ENCODE peak calls at places on chromosome 1, in six cellular contexts. G, O, C, L, Z and F are unnamed samples.

GRCh38 chr1:38561699-38562098 is 297.9 kb downstream of the RRAGC start:
- DNase-seq in G (no peak), O (no peak), C (no peak), L (no peak), Z (no peak), F (no peak)

GRCh38 chr1:30474818-30475200 is 248.6 kb downstream of the MATN1 start:
- DNase-seq in G (no peak), O (no peak), C (no peak), L (no peak), Z (no peak), F (no peak)

GRCh38 chr1:15214507-15214906 is 32.5 kb upstream of the FHAD1 start:
- DNase-seq in G (no peak), O (peak; percentile 62), C (no peak), L (no peak), Z (peak; percentile 70), F (no peak)

GRCh38 chr1:54125671-54126070 is 27.1 kb downstream of the CDCP2 start:
- DNase-seq in G (no peak), O (peak; percentile 62), C (no peak), L (no peak), Z (no peak), F (no peak)

GRCh38 chr1:43577647-43578542 is 47.2 kb downstream of the PTPRF start:
- DNase-seq in G (no peak), O (no peak), C (no peak), L (no peak), Z (no peak), F (no peak)

GRCh38 chr1:81558291-81559076 is 242.2 kb upstream of the ADGRL2 start:
- DNase-seq in G (no peak), O (no peak), C (no peak), L (no peak), Z (peak; percentile 22), F (no peak)

GRCh38 chr1:161031874-161032273 is 6.9 kb downstream of the TSTD1 start:
- DNase-seq in G (no peak), O (no peak), C (no peak), L (no peak), Z (no peak), F (no peak)

GRCh38 chr1:98277111-98277510 is 356.3 kb upstream of the DPYD start:
- DNase-seq in G (no peak), O (no peak), C (no peak), L (no peak), Z (peak; percentile 42), F (no peak)

GRCh38 chr1:236009857-236010256 is 55.0 kb downstream of the NID1 start:
- DNase-seq in G (no peak), O (peak; percentile 52), C (no peak), L (no peak), Z (peak; percentile 69), F (no peak)

GRCh38 chr1:231357831-231358354 is 19.8 kb downstream of the SPRTN start:
- DNase-seq in G (peak; percentile 69), O (peak; percentile 35), C (peak; percentile 63), L (peak; percentile 20), Z (peak; percentile 34), F (peak; percentile 50)

GRCh38 chr1:32618673-32619221 is 31.6 kb downstream of the ZBTB8OS start:
- DNase-seq in G (peak; percentile 36), O (no peak), C (no peak), L (no peak), Z (no peak), F (no peak)

GRCh38 chr1:248710305-248710900 is 7.8 kb upstream of the OR14I1 start:
- DNase-seq in G (no peak), O (no peak), C (no peak), L (no peak), Z (no peak), F (no peak)

GRCh38 chr1:169381162-169381561 is 13.2 kb downstream of the BLZF1 start:
- DNase-seq in G (no peak), O (no peak), C (no peak), L (no peak), Z (no peak), F (no peak)

GRCh38 chr1:20477355-20478071 is 8.5 kb downstream of the CAMK2N1 start:
- DNase-seq in G (no peak), O (no peak), C (no peak), L (no peak), Z (no peak), F (no peak)

GRCh38 chr1:2526824-2527552 is 592 bp upstream of the PANK4 start:
- DNase-seq in G (no peak), O (peak; percentile 83), C (peak; percentile 81), L (no peak), Z (no peak), F (peak; percentile 14)

GRCh38 chr1:84298688-84299535 is 2.6 kb upstream of the SAMD13 start:
- DNase-seq in G (peak; percentile 64), O (peak; percentile 42), C (peak; percentile 72), L (peak; percentile 15), Z (no peak), F (peak; percentile 43)

GRCh38 chr1:236148471-236148847 is 6.1 kb downstream of the GPR137B start:
- DNase-seq in G (no peak), O (no peak), C (no peak), L (no peak), Z (no peak), F (no peak)

GRCh38 chr1:26500488-26501175 is 28.4 kb downstream of the HMGN2 start:
- DNase-seq in G (peak; percentile 85), O (no peak), C (peak; percentile 96), L (peak; percentile 77), Z (peak; percentile 57), F (peak; percentile 58)

GRCh38 chr1:15336866-15337265 is 72.8 kb upstream of the EFHD2 start:
- DNase-seq in G (no peak), O (no peak), C (no peak), L (no peak), Z (no peak), F (no peak)

GRCh38 chr1:58933599-58933926 is 149.7 kb upstream of the JUN start:
- DNase-seq in G (no peak), O (no peak), C (no peak), L (no peak), Z (peak; percentile 7), F (no peak)

GRCh38 chr1:150164224-150164623 is 14.5 kb downstream of the PLEKHO1 start:
- DNase-seq in G (no peak), O (no peak), C (no peak), L (no peak), Z (no peak), F (no peak)

GRCh38 chr1:157236072-157236471 is 97.9 kb upstream of the ETV3 start:
- DNase-seq in G (no peak), O (no peak), C (no peak), L (no peak), Z (no peak), F (no peak)

GRCh38 chr1:38839363-38839762 is 20.2 kb downstream of the RRAGC start:
- DNase-seq in G (no peak), O (no peak), C (no peak), L (no peak), Z (no peak), F (no peak)

GRCh38 chr1:174123843-174124242 is 35.5 kb upstream of the RABGAP1L start:
- DNase-seq in G (no peak), O (no peak), C (no peak), L (no peak), Z (no peak), F (no peak)